ENCODE peak calls at places on chromosomes 2 and 18, in four cellular contexts. B is HepG2, W is K562, V is H1. G is an unnamed sample.

GRCh38 chr2:101883860-101884259 is 107.9 kb upstream of the IL1R2 start:
- DNase-seq in V (no peak), B (peak), W (peak), G (peak)

GRCh38 chr2:64482765-64483504 is 29.0 kb downstream of the LGALSL start:
- DNase-seq in V (no peak), W (no peak), B (no peak), G (no peak)

GRCh38 chr2:151518802-151519201 is 109.1 kb downstream of the RIF1 start:
- DNase-seq in B (no peak), W (no peak), V (no peak), G (no peak)

GRCh38 chr2:22904126-22904684 is 480.8 kb upstream of the KLHL29 start:
- DNase-seq in V (peak), B (peak), W (peak), G (peak)

GRCh38 chr2:66539452-66539851 is 104.5 kb downstream of the MEIS1 start:
- DNase-seq in V (no peak), B (no peak), W (no peak), G (no peak)

GRCh38 chr18:24482826-24483225 is 22.4 kb downstream of the HRH4 start:
- DNase-seq in W (no peak), B (no peak), V (no peak), G (no peak)

GRCh38 chr18:5237083-5237722 is 40.1 kb upstream of the AKAIN1 start:
- DNase-seq in B (peak), W (peak), V (no peak), G (no peak)

GRCh38 chr2:88220733-88221132 is 50.6 kb downstream of the THNSL2 start:
- DNase-seq in V (no peak), W (no peak), B (no peak), G (no peak)

GRCh38 chr2:237390235-237390634 is 23.7 kb downstream of the COL6A3 start:
- DNase-seq in W (no peak), V (no peak), B (no peak), G (no peak)

GRCh38 chr2:39728941-39729351 is 50.1 kb downstream of the THUMPD2 start:
- DNase-seq in V (peak), B (peak), W (peak), G (peak)

GRCh38 chr2:4690913-4691312 is 987.5 kb downstream of the DCDC2C start:
- DNase-seq in B (no peak), W (no peak), V (no peak), G (no peak)

GRCh38 chr2:126495189-126495588 is 160.8 kb upstream of the GYPC start:
- DNase-seq in V (no peak), B (no peak), W (no peak), G (no peak)

GRCh38 chr18:7116832-7117389 is 686 bp downstream of the LAMA1 start:
- DNase-seq in W (no peak), B (no peak), V (peak), G (no peak)

GRCh38 chr2:132871829-132872228 is 201.8 kb upstream of the LYPD1 start:
- DNase-seq in W (no peak), V (no peak), B (no peak), G (no peak)

GRCh38 chr2:85933753-85934594 is 45.2 kb upstream of the ST3GAL5 start:
- DNase-seq in V (no peak), W (peak), B (no peak), G (no peak)

GRCh38 chr2:67790622-67791021 is 272.2 kb downstream of the C1D start:
- DNase-seq in W (no peak), V (no peak), B (no peak), G (no peak)

GRCh38 chr18:51350081-51350480 is 152.6 kb upstream of the MEX3C start:
- DNase-seq in V (no peak), B (no peak), W (no peak), G (no peak)

GRCh38 chr2:78145997-78146722 is 624.0 kb upstream of the LRRTM4 start:
- DNase-seq in V (no peak), W (no peak), B (no peak), G (no peak)

GRCh38 chr2:74440378-74441110 is 1.2 kb downstream of the RTKN start:
- DNase-seq in B (peak), V (peak), W (peak), G (peak)

GRCh38 chr2:15169326-15170038 is 391.7 kb downstream of the NBAS start:
- DNase-seq in W (no peak), B (peak), V (no peak), G (peak)

GRCh38 chr2:60819155-60819862 is 62.1 kb upstream of the REL start:
- DNase-seq in B (no peak), V (no peak), W (no peak), G (no peak)

GRCh38 chr2:42804338-42804737 is 12.0 kb upstream of the HAAO start:
- DNase-seq in W (no peak), V (no peak), B (no peak), G (no peak)

GRCh38 chr2:43300781-43301586 is 74.6 kb upstream of the ZFP36L2 start:
- DNase-seq in B (peak), V (no peak), W (no peak), G (no peak)

GRCh38 chr2:109677815-109678580 is 63.8 kb downstream of the SOWAHC start:
- DNase-seq in B (no peak), W (no peak), V (no peak), G (no peak)

GRCh38 chr2:192151848-192152247 is 42.9 kb downstream of the TMEFF2 start:
- DNase-seq in B (no peak), W (no peak), V (no peak), G (no peak)

GRCh38 chr2:108428286-108429009 is 20.6 kb upstream of the GCC2 start:
- DNase-seq in B (no peak), W (no peak), V (no peak), G (no peak)

GRCh38 chr18:76923485-76924085 is 101.2 kb downstream of the ZNF236 start:
- DNase-seq in W (peak), B (peak), V (peak), G (peak)

GRCh38 chr18:3541549-3542386 is 91.8 kb downstream of the TGIF1 start:
- DNase-seq in V (no peak), B (no peak), W (no peak), G (no peak)

GRCh38 chr2:37295469-37296073 is 29.1 kb downstream of the PRKD3 start:
- DNase-seq in W (no peak), B (no peak), V (no peak), G (no peak)

GRCh38 chr18:48546411-48546810 is 7.6 kb downstream of the CTIF start:
- DNase-seq in V (no peak), W (no peak), B (no peak), G (no peak)

GRCh38 chr2:195016821-195017220 is 640.2 kb upstream of the SLC39A10 start:
- DNase-seq in W (no peak), B (no peak), V (no peak), G (no peak)
- TF ChIP-seq HDAC2 in W (no peak), B (no peak), V (no peak), G (no peak)

DNA sequence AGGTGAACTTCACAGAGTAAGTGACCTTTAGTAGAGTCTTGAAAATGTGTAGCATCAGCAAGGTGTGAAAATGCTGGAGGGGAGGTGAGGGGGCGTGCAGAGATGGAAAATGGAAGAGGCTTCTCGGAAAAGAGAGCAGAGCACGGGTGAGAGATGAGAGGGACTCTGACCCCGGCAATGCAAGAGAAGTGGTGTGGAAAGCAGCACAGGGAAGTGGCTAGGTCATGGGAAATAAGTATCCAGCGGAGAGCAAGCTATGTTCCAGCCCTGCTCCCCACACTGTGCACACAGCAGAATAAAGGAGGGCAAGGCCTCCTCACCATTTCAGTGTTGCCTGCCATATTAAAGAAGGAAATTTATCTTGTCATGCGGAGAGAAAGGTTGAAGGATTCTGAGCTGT is 241.7 kb upstream of the DOK6 start:
- DNase-seq in V (no peak), B (no peak), W (no peak), G (no peak)
- TF ChIP-seq HDAC2 in V (no peak), B (no peak), W (no peak), G (no peak)

GRCh38 chr18:39341106-39341505 is 1775.5 kb upstream of the CELF4 start:
- DNase-seq in W (no peak), V (no peak), B (no peak), G (no peak)

GRCh38 chr18:39345321-39345720 is 1779.7 kb upstream of the CELF4 start:
- DNase-seq in W (no peak), B (no peak), V (no peak), G (no peak)

GRCh38 chr18:39340418-39340817 is 1774.8 kb upstream of the CELF4 start:
- DNase-seq in W (no peak), V (no peak), B (no peak), G (no peak)

GRCh38 chr18:39346916-39347315 is 1781.3 kb upstream of the CELF4 start:
- DNase-seq in B (no peak), W (no peak), V (no peak), G (no peak)

DNA sequence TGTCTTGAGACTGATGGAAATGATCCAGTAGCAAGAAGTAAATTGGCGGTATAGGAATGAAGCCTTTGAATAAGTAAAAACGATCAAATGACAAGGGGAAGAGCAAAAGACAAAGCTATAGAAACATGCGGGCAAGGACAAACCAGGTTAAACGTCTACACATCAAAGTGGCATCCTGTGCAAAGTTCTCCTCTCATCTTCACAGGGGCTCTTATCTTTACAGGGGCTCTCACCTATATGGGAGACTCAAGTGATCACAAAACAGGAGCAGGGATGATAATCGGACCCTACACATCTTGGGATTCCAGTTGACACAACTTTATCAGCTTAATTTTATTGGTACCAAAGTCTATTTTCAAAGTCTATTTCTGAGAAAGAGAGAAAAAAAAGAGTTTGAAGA is 1778.9 kb upstream of the CELF4 start:
- DNase-seq in W (no peak), B (peak), V (no peak), G (no peak)
- TF ChIP-seq HDAC2 in W (no peak), B (peak), V (no peak), G (no peak)

GRCh38 chr2:217108086-217108485 is 248.2 kb upstream of the TNP1 start:
- DNase-seq in V (no peak), B (no peak), W (no peak), G (no peak)

GRCh38 chr2:217105733-217106649 is 246.1 kb upstream of the TNP1 start:
- DNase-seq in V (peak), W (peak), B (no peak), G (peak)

GRCh38 chr2:217107480-217107879 is 247.6 kb upstream of the TNP1 start:
- DNase-seq in V (no peak), B (no peak), W (no peak), G (no peak)

GRCh38 chr2:217108575-217109027 is 248.7 kb upstream of the TNP1 start:
- DNase-seq in W (peak), V (no peak), B (no peak), G (no peak)

DNA sequence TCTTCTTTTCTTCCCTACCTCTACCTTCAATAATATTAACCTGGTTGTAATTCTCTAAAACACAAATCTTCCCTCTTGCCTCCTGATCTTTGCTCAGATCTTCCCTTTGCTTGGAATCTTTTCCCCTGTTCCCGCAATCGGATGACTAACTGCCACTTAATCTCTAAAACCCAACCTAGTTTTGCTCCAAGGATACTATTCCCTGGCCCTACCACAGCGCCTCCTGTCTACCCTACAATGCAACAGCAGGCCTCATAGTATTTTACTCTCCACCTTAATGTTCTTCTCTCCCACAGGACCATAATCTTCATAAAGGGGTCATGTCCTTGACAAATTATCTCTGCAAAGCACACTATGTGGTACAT is 246.8 kb upstream of the TNP1 start:
- DNase-seq in B (no peak), W (no peak), V (peak), G (peak)
- TF ChIP-seq HDAC2 in B (no peak), W (no peak), V (no peak), G (no peak)

GRCh38 chr18:43283299-43283698 is 6.0 kb upstream of the SYT4 start:
- DNase-seq in V (no peak), B (no peak), W (no peak), G (no peak)

GRCh38 chr18:43276471-43276870 is 819 bp downstream of the SYT4 start:
- DNase-seq in V (no peak), W (no peak), B (no peak), G (no peak)

GRCh38 chr18:43277164-43277600 is at the start of gene SYT4:
- DNase-seq in W (peak), V (peak), B (peak), G (peak)

GRCh38 chr18:43278401-43278800 is 1.1 kb upstream of the SYT4 start:
- DNase-seq in W (no peak), V (no peak), B (no peak), G (no peak)

DNA sequence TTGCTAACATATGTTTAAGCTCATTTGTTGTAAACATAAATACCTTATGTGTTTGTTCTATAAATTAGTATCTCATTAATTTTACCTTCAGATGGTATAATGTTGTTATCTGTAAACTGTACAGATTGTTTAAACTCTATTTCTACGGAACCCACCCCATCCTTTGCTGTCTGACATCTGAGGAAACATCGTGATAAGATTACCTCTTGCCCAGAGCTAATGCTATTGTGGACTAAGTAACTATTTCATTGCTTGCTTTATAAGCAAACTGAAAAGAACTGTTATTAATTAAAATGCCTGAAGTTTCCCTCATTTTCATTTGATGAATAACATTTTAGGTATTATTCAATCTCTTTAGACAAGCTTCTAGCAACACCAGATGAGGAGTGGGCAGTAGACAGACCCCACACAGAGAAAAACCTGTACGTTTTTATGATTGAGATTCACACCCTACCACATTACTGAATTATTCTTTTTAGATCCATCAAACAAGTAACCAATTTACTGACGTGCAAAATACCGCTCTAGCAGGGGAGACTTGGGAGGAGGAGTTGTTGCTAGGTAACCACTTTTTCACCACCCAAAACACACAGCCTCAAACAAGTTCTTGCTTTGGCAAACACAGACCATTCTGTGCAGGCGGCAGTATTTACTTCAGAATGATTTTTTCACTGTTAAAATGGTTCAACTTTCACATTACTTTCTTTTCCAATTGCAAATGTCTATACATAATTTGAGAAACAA is 1.9 kb upstream of the SYT4 start:
- DNase-seq in W (no peak), B (peak), V (no peak), G (peak)
- TF ChIP-seq HDAC2 in W (no peak), B (no peak), V (no peak), G (no peak)

GRCh38 chr2:31694444-31694843 is 113.7 kb upstream of the SRD5A2 start:
- DNase-seq in B (peak), V (no peak), W (peak), G (peak)
- TF ChIP-seq HDAC2 in B (no peak), V (no peak), W (no peak), G (no peak)

DNA sequence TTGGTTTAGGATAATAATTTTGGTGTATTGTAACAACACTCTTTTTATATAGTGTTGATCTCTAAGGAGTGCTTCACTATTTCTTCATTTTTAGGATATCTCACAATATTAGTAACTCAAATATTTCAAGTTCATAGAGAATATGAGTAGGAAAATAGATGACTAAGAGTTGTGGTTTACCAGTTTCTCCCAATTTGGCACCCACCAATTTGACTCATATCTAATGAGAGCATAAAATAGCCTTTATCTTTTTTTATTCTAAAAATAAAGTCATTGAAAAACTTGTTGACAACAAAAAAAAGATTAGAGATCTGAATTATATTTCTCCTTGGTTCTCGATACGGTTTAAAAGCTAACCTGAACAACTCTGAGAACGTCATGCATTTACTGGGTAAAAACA is 204.0 kb downstream of the PARD3B start:
- DNase-seq in W (no peak), B (no peak), V (no peak), G (no peak)
- TF ChIP-seq HDAC2 in W (no peak), B (no peak), V (no peak), G (no peak)